ENCODE peak calls at places on chromosomes 1 and 21, in eight cellular contexts. B is PC-3, S is neural progenitor cell, M is hepatocyte, C is SK-N-SH, V is OCI-LY7, F is HCT116, U is MM.1S. R is an unnamed sample.

GRCh38 chr21:31279214-31279613 is 64.8 kb downstream of the TIAM1 start:
- DNase-seq in F (no peak), U (no peak), C (no peak), S (no peak), V (no peak), M (no peak), B (no peak), R (no peak)

GRCh38 chr1:209702832-209703231 is 1.8 kb upstream of the HSD11B1 start:
- DNase-seq in V (no peak), B (no peak), S (no peak), F (no peak), M (no peak), U (no peak), C (no peak), R (no peak)

GRCh38 chr1:110462964-110463363 is 12.0 kb downstream of the PROK1 start:
- DNase-seq in S (no peak), B (peak; percentile 19), M (no peak), U (no peak), V (no peak), C (no peak), F (no peak), R (no peak)

GRCh38 chr1:3323021-3323790 is 131.3 kb upstream of the ARHGEF16 start:
- DNase-seq in F (no peak), C (no peak), V (no peak), B (no peak), M (peak; percentile 85), S (peak; percentile 74), U (no peak), R (no peak)

GRCh38 chr21:28334407-28334806 is 658.3 kb downstream of the LTN1 start:
- DNase-seq in C (no peak), S (no peak), U (no peak), B (peak; percentile 74), F (no peak), V (peak; percentile 82), M (no peak), R (no peak)

GRCh38 chr1:243732627-243733026 is 117.4 kb downstream of the AKT3 start:
- DNase-seq in U (no peak), S (peak; percentile 12), B (no peak), F (no peak), M (no peak), C (no peak), V (no peak), R (peak; percentile 45)

GRCh38 chr1:94298861-94299260 is 61.5 kb upstream of the ARHGAP29 start:
- DNase-seq in F (no peak), S (no peak), B (no peak), U (no peak), C (no peak), V (no peak), M (no peak), R (no peak)

GRCh38 chr1:167563579-167564246 is 10.2 kb upstream of the CREG1 start:
- DNase-seq in C (no peak), M (peak; percentile 23), B (peak; percentile 61), U (peak; percentile 93), S (no peak), V (no peak), F (no peak), R (no peak)

GRCh38 chr1:3389093-3389833 is 65.2 kb upstream of the ARHGEF16 start:
- DNase-seq in B (no peak), V (no peak), C (no peak), F (no peak), U (no peak), M (no peak), S (no peak), R (peak; percentile 22)

GRCh38 chr1:64000021-64000420 is 203.4 kb upstream of the UBE2U start:
- DNase-seq in V (no peak), M (no peak), C (no peak), B (peak; percentile 95), F (no peak), U (no peak), S (no peak), R (peak; percentile 23)

GRCh38 chr1:211781260-211781659 is 49.3 kb downstream of the LPGAT1 start:
- DNase-seq in C (no peak), F (no peak), U (peak; percentile 65), S (no peak), B (no peak), M (no peak), V (no peak), R (no peak)

GRCh38 chr1:155005076-155005971 is 2.7 kb downstream of the ZBTB7B start:
- DNase-seq in U (no peak), V (peak; percentile 57), F (no peak), B (peak; percentile 90), M (no peak), C (no peak), S (no peak), R (no peak)

GRCh38 chr1:67429011-67429527 is 1.1 kb downstream of the SERBP1 start:
- DNase-seq in U (peak; percentile 61), M (peak; percentile 22), C (peak; percentile 32), B (peak; percentile 32), S (peak; percentile 24), V (peak; percentile 45), F (no peak), R (peak; percentile 40)

GRCh38 chr1:61460230-61460629 is 264.7 kb downstream of the TM2D1 start:
- DNase-seq in V (no peak), C (no peak), S (no peak), F (no peak), M (no peak), B (no peak), U (no peak), R (no peak)

GRCh38 chr1:181618559-181618958 is 135.2 kb downstream of the CACNA1E start:
- DNase-seq in B (no peak), M (no peak), F (no peak), C (no peak), U (no peak), S (no peak), V (no peak), R (no peak)

GRCh38 chr1:53585116-53585515 is 125.9 kb downstream of the DMRTB1 start:
- DNase-seq in B (no peak), C (no peak), M (peak; percentile 39), S (no peak), V (peak; percentile 53), F (no peak), U (peak; percentile 91), R (no peak)

GRCh38 chr1:160437432-160438319 is 37.3 kb downstream of the VANGL2 start:
- DNase-seq in F (no peak), S (no peak), U (peak; percentile 89), C (no peak), B (no peak), V (peak; percentile 72), M (no peak), R (no peak)

GRCh38 chr1:39157304-39157703 is 47.2 kb upstream of the MACF1 start:
- DNase-seq in M (no peak), B (no peak), C (no peak), S (no peak), V (no peak), F (no peak), U (no peak), R (no peak)

GRCh38 chr1:116533425-116533820 is 37.4 kb downstream of the CD58 start:
- DNase-seq in B (no peak), F (no peak), C (no peak), V (no peak), S (no peak), M (no peak), U (no peak), R (no peak)

GRCh38 chr1:45507195-45507594 is 7.1 kb downstream of the MMACHC start:
- DNase-seq in C (no peak), U (no peak), F (no peak), B (no peak), V (no peak), S (no peak), M (no peak), R (no peak)

GRCh38 chr21:45386728-45387371 is 18.1 kb upstream of the COL18A1 start:
- DNase-seq in C (peak; percentile 61), V (no peak), U (no peak), S (no peak), B (peak; percentile 75), F (no peak), M (peak; percentile 69), R (no peak)

GRCh38 chr1:220698607-220699016 is 8.4 kb downstream of the C1orf115 start:
- DNase-seq in M (no peak), U (no peak), C (no peak), V (no peak), B (no peak), S (no peak), F (no peak), R (no peak)

GRCh38 chr21:36658926-36659325 is 40.0 kb upstream of the SIM2 start:
- DNase-seq in M (no peak), U (no peak), S (no peak), B (no peak), V (no peak), F (no peak), C (no peak), R (no peak)
- TF ChIP-seq CTCF in M (no peak), U (no peak), S (no peak), B (no peak), V (no peak), F (no peak), C (no peak), R (no peak)

GRCh38 chr1:21262282-21263051 is 27.8 kb downstream of the ECE1 start:
- DNase-seq in V (no peak), M (peak; percentile 85), S (peak; percentile 50), F (no peak), B (no peak), U (no peak), C (peak; percentile 88), R (peak; percentile 59)
- TF ChIP-seq EZH2phosphoT487 in V (no peak), M (no peak), S (no peak), F (no peak), B (no peak), U (no peak), C (no peak), R (no peak)

DNA sequence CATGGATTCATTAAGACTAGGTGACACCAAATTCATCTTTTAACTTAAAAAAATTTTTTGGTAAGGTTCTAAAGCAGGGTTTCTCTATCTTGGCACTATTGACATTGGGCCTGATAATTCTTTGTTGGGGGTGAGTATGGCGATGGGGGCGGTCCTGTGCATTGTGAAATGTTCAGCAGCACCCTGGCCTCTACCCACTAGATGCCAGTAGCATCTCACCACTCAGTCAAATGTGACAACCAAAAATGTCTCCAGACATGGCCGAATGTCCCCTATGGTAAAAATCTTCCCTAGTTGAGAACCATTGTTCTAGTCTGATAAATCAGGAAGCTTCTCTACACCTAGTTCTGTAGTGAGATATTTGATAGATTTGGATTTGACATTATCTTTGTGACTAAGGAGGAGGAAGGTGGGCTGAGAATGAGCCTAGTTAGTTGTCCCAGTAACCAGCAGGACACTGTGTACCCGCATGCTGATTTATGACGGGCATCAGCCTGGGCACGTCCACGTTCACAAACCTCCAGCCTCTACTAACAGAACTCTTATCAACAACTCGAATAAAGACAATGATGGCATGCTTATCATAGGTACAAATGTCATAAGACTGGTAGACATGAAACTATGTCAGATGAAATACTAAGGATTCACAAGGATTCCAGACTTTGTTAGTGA is 104.6 kb downstream of the KCND3 start:
- DNase-seq in U (no peak), V (no peak), C (no peak), S (no peak), B (no peak), F (no peak), M (no peak), R (no peak)
- TF ChIP-seq CTCF in U (no peak), V (peak; percentile 24), C (no peak), S (no peak), B (no peak), F (no peak), M (no peak), R (no peak)

GRCh38 chr1:184051138-184051484 is 419 bp upstream of the TSEN15 start:
- DNase-seq in F (peak; percentile 19), M (no peak), C (no peak), V (no peak), B (no peak), S (no peak), U (no peak), R (no peak)
- TF ChIP-seq EZH2phosphoT487 in F (no peak), M (no peak), C (no peak), V (no peak), B (no peak), S (no peak), U (no peak), R (no peak)

R was measured in GM23338.